ENCODE peak calls at places on chromosomes 11 and 22, in eight cellular contexts. One of them, this sample, is unnamed.

GRCh38 chr11:40924915-40925314 is 534.5 kb downstream of the LRRC4C start:
- DNase-seq in progenitor cell of endocrine pancreas: no peak
- DNase-seq in kidney epithelial cell: no peak
- DNase-seq in HCT116: no peak
- DNase-seq in activated B cell treated with CpG ODN at 0.5 μM for 24 hours: no peak
- DNase-seq in heart left ventricle: no peak
- DNase-seq in heart right ventricle: no peak
- DNase-seq in AG04450: no peak
- DNase-seq in this sample: no peak

GRCh38 chr11:125287467-125288232 is 123.1 kb downstream of the PKNOX2 start:
- DNase-seq in progenitor cell of endocrine pancreas: no peak
- DNase-seq in kidney epithelial cell: no peak
- DNase-seq in HCT116: no peak
- DNase-seq in activated B cell treated with CpG ODN at 0.5 μM for 24 hours: no peak
- DNase-seq in heart left ventricle: no peak
- DNase-seq in heart right ventricle: peak
- DNase-seq in AG04450: no peak
- DNase-seq in this sample: no peak

GRCh38 chr11:121555172-121555571 is 102.4 kb upstream of the SORL1-AS1 start:
- DNase-seq in progenitor cell of endocrine pancreas: no peak
- DNase-seq in kidney epithelial cell: no peak
- DNase-seq in HCT116: no peak
- DNase-seq in activated B cell treated with CpG ODN at 0.5 μM for 24 hours: no peak
- DNase-seq in heart left ventricle: no peak
- DNase-seq in heart right ventricle: no peak
- DNase-seq in AG04450: no peak
- DNase-seq in this sample: no peak

GRCh38 chr11:113553905-113554304 is 78.7 kb upstream of the DRD2 start:
- DNase-seq in progenitor cell of endocrine pancreas: no peak
- DNase-seq in kidney epithelial cell: no peak
- DNase-seq in HCT116: no peak
- DNase-seq in activated B cell treated with CpG ODN at 0.5 μM for 24 hours: no peak
- DNase-seq in heart left ventricle: no peak
- DNase-seq in heart right ventricle: no peak
- DNase-seq in AG04450: no peak
- DNase-seq in this sample: no peak

GRCh38 chr11:133713406-133713805 is 131.9 kb downstream of the SPATA19 start:
- DNase-seq in progenitor cell of endocrine pancreas: no peak
- DNase-seq in kidney epithelial cell: no peak
- DNase-seq in HCT116: no peak
- DNase-seq in activated B cell treated with CpG ODN at 0.5 μM for 24 hours: no peak
- DNase-seq in heart left ventricle: no peak
- DNase-seq in heart right ventricle: no peak
- DNase-seq in AG04450: no peak
- DNase-seq in this sample: no peak

GRCh38 chr11:20042717-20043392 is 117.4 kb downstream of the DBX1 start:
- DNase-seq in progenitor cell of endocrine pancreas: no peak
- DNase-seq in kidney epithelial cell: no peak
- DNase-seq in HCT116: no peak
- DNase-seq in activated B cell treated with CpG ODN at 0.5 μM for 24 hours: no peak
- DNase-seq in heart left ventricle: no peak
- DNase-seq in heart right ventricle: no peak
- DNase-seq in AG04450: no peak
- DNase-seq in this sample: peak

GRCh38 chr11:26948881-26949280 is 45.0 kb upstream of the FIBIN start:
- DNase-seq in progenitor cell of endocrine pancreas: no peak
- DNase-seq in kidney epithelial cell: no peak
- DNase-seq in HCT116: no peak
- DNase-seq in activated B cell treated with CpG ODN at 0.5 μM for 24 hours: no peak
- DNase-seq in heart left ventricle: no peak
- DNase-seq in heart right ventricle: no peak
- DNase-seq in AG04450: no peak
- DNase-seq in this sample: peak

GRCh38 chr11:64559351-64560138 is 31.5 kb upstream of the SLC22A12 start:
- DNase-seq in progenitor cell of endocrine pancreas: no peak
- DNase-seq in kidney epithelial cell: no peak
- DNase-seq in HCT116: no peak
- DNase-seq in activated B cell treated with CpG ODN at 0.5 μM for 24 hours: no peak
- DNase-seq in heart left ventricle: no peak
- DNase-seq in heart right ventricle: no peak
- DNase-seq in AG04450: no peak
- DNase-seq in this sample: no peak

GRCh38 chr11:23869673-23870072 is 627.2 kb upstream of the LUZP2 start:
- DNase-seq in progenitor cell of endocrine pancreas: no peak
- DNase-seq in kidney epithelial cell: no peak
- DNase-seq in HCT116: no peak
- DNase-seq in activated B cell treated with CpG ODN at 0.5 μM for 24 hours: no peak
- DNase-seq in heart left ventricle: no peak
- DNase-seq in heart right ventricle: no peak
- DNase-seq in AG04450: no peak
- DNase-seq in this sample: no peak

GRCh38 chr11:108002476-108002875 is 6.2 kb upstream of the CUL5 start:
- DNase-seq in progenitor cell of endocrine pancreas: no peak
- DNase-seq in kidney epithelial cell: no peak
- DNase-seq in HCT116: no peak
- DNase-seq in activated B cell treated with CpG ODN at 0.5 μM for 24 hours: no peak
- DNase-seq in heart left ventricle: no peak
- DNase-seq in heart right ventricle: no peak
- DNase-seq in AG04450: no peak
- DNase-seq in this sample: no peak

GRCh38 chr22:33894036-33894435 is 26.2 kb downstream of the LARGE1 start:
- DNase-seq in progenitor cell of endocrine pancreas: no peak
- DNase-seq in kidney epithelial cell: no peak
- DNase-seq in HCT116: no peak
- DNase-seq in activated B cell treated with CpG ODN at 0.5 μM for 24 hours: no peak
- DNase-seq in heart left ventricle: no peak
- DNase-seq in heart right ventricle: no peak
- DNase-seq in AG04450: no peak
- DNase-seq in this sample: no peak

GRCh38 chr11:22730319-22730718 is 63.9 kb downstream of the GAS2 start:
- DNase-seq in progenitor cell of endocrine pancreas: no peak
- DNase-seq in kidney epithelial cell: no peak
- DNase-seq in HCT116: no peak
- DNase-seq in activated B cell treated with CpG ODN at 0.5 μM for 24 hours: no peak
- DNase-seq in heart left ventricle: no peak
- DNase-seq in heart right ventricle: no peak
- DNase-seq in AG04450: no peak
- DNase-seq in this sample: peak

GRCh38 chr11:134863294-134863693 is 451.3 kb upstream of the B3GAT1 start:
- DNase-seq in progenitor cell of endocrine pancreas: no peak
- DNase-seq in kidney epithelial cell: no peak
- DNase-seq in HCT116: no peak
- DNase-seq in activated B cell treated with CpG ODN at 0.5 μM for 24 hours: no peak
- DNase-seq in heart left ventricle: no peak
- DNase-seq in heart right ventricle: no peak
- DNase-seq in AG04450: no peak
- DNase-seq in this sample: no peak

DNA sequence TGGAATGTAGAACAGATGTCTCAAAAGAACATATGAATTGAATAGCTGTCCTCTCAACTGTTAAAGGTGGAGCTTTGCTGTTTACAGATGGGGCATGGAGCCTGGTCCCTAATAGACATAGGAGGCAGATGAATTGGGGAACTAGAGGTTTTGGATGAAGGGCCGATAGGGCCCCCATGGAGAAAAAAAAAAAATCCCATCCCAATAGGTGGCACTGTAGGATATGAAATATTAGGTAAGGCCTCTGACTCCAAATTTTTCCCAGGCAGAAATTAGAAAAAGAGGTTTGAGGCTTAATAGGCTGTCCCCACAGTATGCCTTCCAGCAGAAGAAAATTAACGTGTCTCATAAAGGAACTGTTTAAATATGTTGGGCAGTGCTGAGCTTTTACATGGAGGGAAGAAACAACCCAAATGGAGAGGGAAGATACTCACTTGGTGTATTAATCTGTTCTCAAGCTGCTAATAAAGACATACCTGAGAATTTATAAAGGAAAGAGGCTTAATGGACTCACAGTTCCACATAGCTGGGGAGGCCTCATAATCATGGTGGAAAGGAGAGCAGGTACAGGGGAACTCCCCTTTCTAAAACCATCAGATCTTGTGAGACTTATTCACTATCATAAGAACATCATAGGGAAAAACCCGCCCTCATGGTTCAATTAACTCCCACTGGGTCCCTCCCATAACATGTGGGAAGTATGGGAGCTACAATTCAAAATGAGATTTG is 30.1 kb upstream of the TMEM45B start:
- DNase-seq in progenitor cell of endocrine pancreas: no peak
- DNase-seq in kidney epithelial cell: no peak
- DNase-seq in HCT116: no peak
- DNase-seq in activated B cell treated with CpG ODN at 0.5 μM for 24 hours: no peak
- DNase-seq in heart left ventricle: no peak
- DNase-seq in heart right ventricle: no peak
- DNase-seq in AG04450: no peak
- DNase-seq in this sample: peak
- TF ChIP-seq CTCF in progenitor cell of endocrine pancreas: peak
- TF ChIP-seq CTCF in kidney epithelial cell: peak
- TF ChIP-seq CTCF in HCT116: peak
- TF ChIP-seq CTCF in activated B cell treated with CpG ODN at 0.5 μM for 24 hours: no peak
- TF ChIP-seq CTCF in heart left ventricle: no peak
- TF ChIP-seq CTCF in heart right ventricle: no peak
- TF ChIP-seq CTCF in AG04450: peak
- TF ChIP-seq CTCF in this sample: peak

GRCh38 chr22:45190473-45190872 is 26.7 kb downstream of the NUP50 start:
- DNase-seq in progenitor cell of endocrine pancreas: no peak
- DNase-seq in kidney epithelial cell: no peak
- DNase-seq in HCT116: no peak
- DNase-seq in activated B cell treated with CpG ODN at 0.5 μM for 24 hours: no peak
- DNase-seq in heart left ventricle: no peak
- DNase-seq in heart right ventricle: no peak
- DNase-seq in AG04450: no peak
- DNase-seq in this sample: no peak

GRCh38 chr22:45195616-45196015 is 31.9 kb downstream of the NUP50 start:
- DNase-seq in progenitor cell of endocrine pancreas: no peak
- DNase-seq in kidney epithelial cell: no peak
- DNase-seq in HCT116: no peak
- DNase-seq in activated B cell treated with CpG ODN at 0.5 μM for 24 hours: no peak
- DNase-seq in heart left ventricle: no peak
- DNase-seq in heart right ventricle: no peak
- DNase-seq in AG04450: no peak
- DNase-seq in this sample: no peak

GRCh38 chr22:45194686-45195085 is 31.0 kb downstream of the NUP50 start:
- DNase-seq in progenitor cell of endocrine pancreas: no peak
- DNase-seq in kidney epithelial cell: no peak
- DNase-seq in HCT116: no peak
- DNase-seq in activated B cell treated with CpG ODN at 0.5 μM for 24 hours: no peak
- DNase-seq in heart left ventricle: no peak
- DNase-seq in heart right ventricle: no peak
- DNase-seq in AG04450: no peak
- DNase-seq in this sample: no peak

GRCh38 chr22:45196308-45196707 is 32.6 kb downstream of the NUP50 start:
- DNase-seq in progenitor cell of endocrine pancreas: no peak
- DNase-seq in kidney epithelial cell: no peak
- DNase-seq in HCT116: no peak
- DNase-seq in activated B cell treated with CpG ODN at 0.5 μM for 24 hours: no peak
- DNase-seq in heart left ventricle: no peak
- DNase-seq in heart right ventricle: no peak
- DNase-seq in AG04450: no peak
- DNase-seq in this sample: no peak

GRCh38 chr22:45192701-45193187 is 29.0 kb downstream of the NUP50 start:
- DNase-seq in progenitor cell of endocrine pancreas: no peak
- DNase-seq in kidney epithelial cell: no peak
- DNase-seq in HCT116: no peak
- DNase-seq in activated B cell treated with CpG ODN at 0.5 μM for 24 hours: no peak
- DNase-seq in heart left ventricle: no peak
- DNase-seq in heart right ventricle: no peak
- DNase-seq in AG04450: no peak
- DNase-seq in this sample: no peak
- TF ChIP-seq CTCF in progenitor cell of endocrine pancreas: no peak
- TF ChIP-seq CTCF in kidney epithelial cell: no peak
- TF ChIP-seq CTCF in HCT116: no peak
- TF ChIP-seq CTCF in activated B cell treated with CpG ODN at 0.5 μM for 24 hours: no peak
- TF ChIP-seq CTCF in heart left ventricle: no peak
- TF ChIP-seq CTCF in heart right ventricle: no peak
- TF ChIP-seq CTCF in AG04450: peak
- TF ChIP-seq CTCF in this sample: peak

GRCh38 chr22:21020802-21021429 is 6.0 kb downstream of the P2RX6 start:
- DNase-seq in progenitor cell of endocrine pancreas: no peak
- DNase-seq in kidney epithelial cell: no peak
- DNase-seq in HCT116: no peak
- DNase-seq in activated B cell treated with CpG ODN at 0.5 μM for 24 hours: no peak
- DNase-seq in heart left ventricle: no peak
- DNase-seq in heart right ventricle: no peak
- DNase-seq in AG04450: no peak
- DNase-seq in this sample: peak
- TF ChIP-seq CTCF in progenitor cell of endocrine pancreas: peak
- TF ChIP-seq CTCF in kidney epithelial cell: peak
- TF ChIP-seq CTCF in HCT116: peak
- TF ChIP-seq CTCF in activated B cell treated with CpG ODN at 0.5 μM for 24 hours: no peak
- TF ChIP-seq CTCF in heart left ventricle: no peak
- TF ChIP-seq CTCF in heart right ventricle: no peak
- TF ChIP-seq CTCF in AG04450: peak
- TF ChIP-seq CTCF in this sample: peak

DNA sequence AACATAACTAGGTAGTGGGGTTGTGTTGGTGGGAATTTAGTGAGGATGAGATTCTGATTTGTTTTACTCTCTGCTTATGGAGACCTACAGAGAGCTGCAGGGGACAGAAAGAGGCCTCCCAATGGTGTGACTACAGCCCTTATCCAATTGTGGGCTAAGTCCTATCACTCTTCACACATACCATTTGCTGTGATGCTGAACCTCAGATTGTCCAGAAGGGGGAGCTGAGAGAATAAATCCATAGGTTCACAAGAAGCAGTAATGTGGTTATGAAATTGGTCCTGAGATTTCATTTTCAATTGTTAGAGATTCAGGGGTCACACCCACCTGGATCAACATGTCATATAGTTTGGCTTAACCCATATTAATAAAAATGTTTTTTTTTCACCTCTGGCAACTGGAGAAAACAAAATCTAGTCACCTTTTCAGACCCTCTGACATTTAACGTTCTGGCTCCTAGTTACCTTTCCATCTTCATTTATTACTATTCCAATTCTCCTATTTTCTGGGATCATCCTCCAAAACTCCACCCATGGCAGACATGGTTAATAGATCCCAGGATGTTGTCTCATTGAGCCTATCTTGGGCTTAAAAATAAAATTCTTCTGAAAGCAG is 53.3 kb upstream of the PTPN5 start:
- DNase-seq in progenitor cell of endocrine pancreas: no peak
- DNase-seq in kidney epithelial cell: no peak
- DNase-seq in HCT116: peak
- DNase-seq in activated B cell treated with CpG ODN at 0.5 μM for 24 hours: no peak
- DNase-seq in heart left ventricle: no peak
- DNase-seq in heart right ventricle: no peak
- DNase-seq in AG04450: no peak
- DNase-seq in this sample: peak
- TF ChIP-seq CTCF in progenitor cell of endocrine pancreas: peak
- TF ChIP-seq CTCF in kidney epithelial cell: peak
- TF ChIP-seq CTCF in HCT116: peak
- TF ChIP-seq CTCF in activated B cell treated with CpG ODN at 0.5 μM for 24 hours: no peak
- TF ChIP-seq CTCF in heart left ventricle: peak
- TF ChIP-seq CTCF in heart right ventricle: no peak
- TF ChIP-seq CTCF in AG04450: peak
- TF ChIP-seq CTCF in this sample: peak

GRCh38 chr11:92510591-92510990 is 286.0 kb downstream of the FAT3 start:
- DNase-seq in progenitor cell of endocrine pancreas: no peak
- DNase-seq in kidney epithelial cell: no peak
- DNase-seq in HCT116: no peak
- DNase-seq in activated B cell treated with CpG ODN at 0.5 μM for 24 hours: no peak
- DNase-seq in heart left ventricle: no peak
- DNase-seq in heart right ventricle: no peak
- DNase-seq in AG04450: no peak
- DNase-seq in this sample: no peak
- TF ChIP-seq CTCF in progenitor cell of endocrine pancreas: no peak
- TF ChIP-seq CTCF in kidney epithelial cell: no peak
- TF ChIP-seq CTCF in HCT116: no peak
- TF ChIP-seq CTCF in activated B cell treated with CpG ODN at 0.5 μM for 24 hours: no peak
- TF ChIP-seq CTCF in heart left ventricle: no peak
- TF ChIP-seq CTCF in heart right ventricle: no peak
- TF ChIP-seq CTCF in AG04450: no peak
- TF ChIP-seq CTCF in this sample: no peak

This sample was measured in choroid plexus epithelial cell.